ENCODE peak calls at places on chromosomes 4 and X, in eight cellular contexts. P is activated CD4-positive, alpha-beta T cell treated with anti-CD3 and anti-CD28 coated beads, Interleukin-2, amount 10 ng/mL, durations not matched to agents 7 days and 5 days; W is stimulated activated CD4-positive, alpha-beta T cell treated with anti-CD3 and anti-CD28 coated beads, Interleukin-4, amount 100 ng/mL, for 24 hours; X is AG10803; C is ELR; Y is HT-29; I is MV-4-11; E is NCI-H774. A is an unnamed sample.
A peak's percentile ranks its signal among the peaks of the same experiment; 100 is the strongest.

GRCh38 chrX:29687687-29688086 is 527.7 kb upstream of the MAGEB2 start:
- DNase-seq in C (peak; percentile 51), X (peak; percentile 21), E (no peak), I (no peak), Y (peak; percentile 4), P (no peak), W (no peak), A (no peak)

GRCh38 chr4:45004847-45005565 is 278.6 kb upstream of the GNPDA2 start:
- DNase-seq in W (no peak), X (no peak), I (no peak), C (peak; percentile 15), P (no peak), Y (no peak), E (no peak), A (no peak)

GRCh38 chrX:46627700-46628405 is 54.3 kb downstream of the CHST7 start:
- DNase-seq in W (no peak), Y (no peak), I (no peak), E (no peak), C (no peak), X (no peak), P (no peak), A (no peak)

GRCh38 chrX:118627084-118627758 is 100.2 kb upstream of the IL13RA1 start:
- DNase-seq in I (no peak), Y (peak; percentile 32), W (no peak), P (no peak), E (no peak), C (peak; percentile 36), X (no peak), A (no peak)

GRCh38 chrX:118530537-118530936 is 34.9 kb downstream of the DOCK11 start:
- DNase-seq in E (no peak), X (peak; percentile 61), I (peak; percentile 75), Y (no peak), W (no peak), C (peak; percentile 43), P (no peak), A (no peak)

GRCh38 chrX:101958139-101958538 is 26.3 kb upstream of the ZMAT1 start:
- DNase-seq in C (peak; percentile 61), X (peak; percentile 35), P (no peak), Y (no peak), W (no peak), E (no peak), I (peak; percentile 0), A (no peak)

GRCh38 chr4:173448103-173448502 is 49.2 kb upstream of the SCRG1 start:
- DNase-seq in W (no peak), C (no peak), Y (no peak), I (no peak), E (no peak), X (peak; percentile 89), P (no peak), A (no peak)

GRCh38 chr4:1240721-1241465 is 8.0 kb downstream of the CTBP1 start:
- DNase-seq in I (no peak), P (no peak), C (no peak), E (no peak), X (no peak), Y (no peak), W (no peak), A (no peak)

GRCh38 chr4:45317739-45318138 is 591.4 kb upstream of the GNPDA2 start:
- DNase-seq in C (no peak), W (no peak), P (no peak), E (no peak), Y (no peak), I (no peak), X (no peak), A (no peak)

GRCh38 chr4:142095886-142096605 is 459.7 kb downstream of the IL15 start:
- DNase-seq in C (peak; percentile 96), I (no peak), W (no peak), X (peak; percentile 97), E (peak; percentile 66), P (no peak), Y (peak; percentile 81), A (no peak)

GRCh38 chrX:123803331-123803983 is 56.4 kb upstream of the XIAP start:
- DNase-seq in C (peak; percentile 75), X (peak; percentile 69), P (peak; percentile 22), W (peak; percentile 19), Y (peak; percentile 95), E (peak; percentile 93), I (peak; percentile 81), A (peak; percentile 53)

GRCh38 chr4:85488416-85488815 is 13.5 kb downstream of the ARHGAP24 start:
- DNase-seq in W (no peak), E (no peak), C (no peak), X (no peak), I (no peak), Y (no peak), P (no peak), A (no peak)

GRCh38 chr4:99058228-99058627 is 30.4 kb downstream of the ADH5 start:
- DNase-seq in W (no peak), I (no peak), C (no peak), P (no peak), X (no peak), E (no peak), Y (no peak), A (no peak)

GRCh38 chrX:283115-283845 is 2.1 kb downstream of the PLCXD1 start:
- DNase-seq in Y (peak; percentile 81), C (peak; percentile 92), W (peak; percentile 93), I (no peak), P (peak; percentile 94), X (peak; percentile 78), E (no peak), A (peak; percentile 82)

GRCh38 chrX:46381630-46382029 is 163.6 kb downstream of the ZNF674 start:
- DNase-seq in X (peak; percentile 15), E (no peak), I (peak; percentile 8), W (peak; percentile 32), Y (peak; percentile 76), P (peak; percentile 37), C (peak; percentile 46), A (no peak)

GRCh38 chrX:129540068-129540653 is at the start of gene OCRL:
- DNase-seq in Y (peak; percentile 74), P (peak; percentile 32), E (peak; percentile 73), I (peak; percentile 27), W (peak; percentile 56), X (peak; percentile 54), C (peak; percentile 72), A (peak; percentile 14)

GRCh38 chr4:25568788-25569231 is 86.8 kb upstream of the SLC34A2 start:
- DNase-seq in X (no peak), P (no peak), W (no peak), C (no peak), E (no peak), I (no peak), Y (no peak), A (no peak)

GRCh38 chr4:151540728-151541437 is 131.9 kb downstream of the FHIP1A start:
- DNase-seq in W (no peak), I (no peak), P (no peak), C (peak; percentile 93), X (peak; percentile 52), Y (peak; percentile 56), E (no peak), A (no peak)

GRCh38 chr4:153683763-153684181 is 308 bp upstream of the TLR2 start:
- DNase-seq in C (no peak), I (no peak), E (no peak), P (no peak), X (no peak), Y (no peak), W (no peak), A (no peak)

GRCh38 chrX:68462653-68463052 is 29.4 kb upstream of the OPHN1 start:
- DNase-seq in Y (peak; percentile 64), E (no peak), P (peak; percentile 16), C (peak; percentile 72), X (peak; percentile 52), W (peak; percentile 12), I (peak; percentile 42), A (peak; percentile 26)

GRCh38 chr4:81198151-81198550 is 16.9 kb downstream of the PRKG2 start:
- DNase-seq in C (no peak), W (no peak), E (no peak), P (no peak), I (no peak), Y (peak; percentile 21), X (no peak), A (no peak)

GRCh38 chr4:926538-926937 is 5.6 kb downstream of the GAK start:
- DNase-seq in C (peak; percentile 26), W (no peak), Y (peak; percentile 61), I (no peak), P (no peak), E (no peak), X (no peak), A (no peak)

GRCh38 chr4:150242820-150243458 is 164.7 kb downstream of the DCLK2 start:
- DNase-seq in X (peak; percentile 43), P (peak; percentile 17), E (no peak), W (no peak), Y (peak; percentile 47), C (peak; percentile 54), I (no peak), A (no peak)

GRCh38 chr4:183797041-183797444 is 108.1 kb upstream of the STOX2 start:
- DNase-seq in Y (no peak), I (no peak), C (no peak), W (no peak), P (no peak), E (no peak), X (no peak), A (no peak)

GRCh38 chr4:138636791-138637190 is 378.8 kb upstream of the NOCT start:
- DNase-seq in Y (no peak), W (no peak), C (no peak), E (no peak), X (no peak), I (no peak), P (no peak), A (no peak)

GRCh38 chr4:159070742-159071141 is 32.1 kb upstream of the RAPGEF2 start:
- DNase-seq in X (peak; percentile 78), I (no peak), E (no peak), Y (no peak), P (no peak), C (peak; percentile 62), W (no peak), A (no peak)

GRCh38 chrX:69371159-69371558 is 133.0 kb upstream of the NALF2 start:
- DNase-seq in P (no peak), W (no peak), X (no peak), E (no peak), I (no peak), C (no peak), Y (no peak), A (no peak)

GRCh38 chr4:121380448-121381147 is at the start of gene QRFPR:
- DNase-seq in W (no peak), Y (no peak), P (no peak), I (no peak), C (peak; percentile 1), X (no peak), E (no peak), A (no peak)

GRCh38 chr4:4170596-4171150 is 56.1 kb downstream of the OTOP1 start:
- DNase-seq in Y (no peak), P (no peak), W (no peak), X (no peak), C (no peak), E (no peak), I (no peak), A (no peak)

GRCh38 chr4:104472766-104473165 is 21.9 kb downstream of the CXXC4 start:
- DNase-seq in X (no peak), I (no peak), C (no peak), P (no peak), W (no peak), E (no peak), Y (no peak), A (no peak)

GRCh38 chr4:86896596-86896995 is 4.4 kb upstream of the C4orf36 start:
- DNase-seq in C (no peak), W (no peak), E (no peak), I (no peak), X (peak; percentile 11), P (no peak), Y (no peak), A (no peak)

GRCh38 chr4:73053974-73054480 is 15.5 kb downstream of the COX18 start:
- DNase-seq in E (no peak), X (no peak), C (peak; percentile 9), P (no peak), I (no peak), W (no peak), Y (no peak), A (no peak)

GRCh38 chrX:107715331-107716044 is 60.1 kb downstream of the TSC22D3 start:
- DNase-seq in P (peak; percentile 16), X (peak; percentile 50), E (no peak), W (no peak), I (no peak), C (peak; percentile 22), Y (no peak), A (peak; percentile 29)

GRCh38 chr4:158856852-158857251 is 88.0 kb downstream of the FNIP2 start:
- DNase-seq in Y (peak; percentile 14), I (peak; percentile 47), X (peak; percentile 68), C (peak; percentile 60), W (no peak), E (no peak), P (peak; percentile 9), A (peak; percentile 19)